ENCODE peak calls at places on chromosomes 16 and 17, in four cellular contexts. G, Z, O and K are unnamed samples.

GRCh38 chr17:59491353-59492090 is 73.9 kb upstream of the DHX40 start:
- DNase-seq in G (no peak), Z (no peak), O (no peak), K (no peak)

GRCh38 chr16:27465483-27465879 is 63.5 kb downstream of the IL21R start:
- DNase-seq in G (no peak), O (peak; percentile 36), Z (no peak), K (no peak)

GRCh38 chr17:16352303-16352837 is 899 bp downstream of the CENPV start:
- DNase-seq in O (peak; percentile 63), Z (no peak), G (peak; percentile 43), K (peak; percentile 25)

GRCh38 chr17:7982666-7983065 is 19.7 kb upstream of the GUCY2D start:
- DNase-seq in G (no peak), O (no peak), Z (no peak), K (no peak)

GRCh38 chr17:80252871-80253270 is 7.8 kb upstream of the RNF213 start:
- DNase-seq in O (peak; percentile 87), Z (no peak), G (no peak), K (no peak)

GRCh38 chr17:62321451-62321850 is 58.9 kb upstream of the EFCAB3 start:
- DNase-seq in Z (no peak), G (no peak), O (no peak), K (no peak)

GRCh38 chr16:4890026-4890425 is 42.7 kb downstream of the UBN1 start:
- DNase-seq in O (no peak), Z (no peak), G (no peak), K (no peak)

GRCh38 chr16:58464047-58464915 is 35.7 kb upstream of the NDRG4 start:
- DNase-seq in O (no peak), Z (no peak), G (peak; percentile 43), K (no peak)

GRCh38 chr16:73216932-73217331 is 169.0 kb upstream of the ZFHX3 start:
- DNase-seq in G (no peak), O (no peak), Z (no peak), K (no peak)

GRCh38 chr16:64892843-64893242 is 229.0 kb downstream of the CDH11 start:
- DNase-seq in G (peak; percentile 13), O (no peak), Z (no peak), K (no peak)

GRCh38 chr17:44522883-44523671 is 19.9 kb upstream of the GPATCH8 start:
- DNase-seq in O (peak; percentile 56), Z (no peak), G (peak; percentile 74), K (peak; percentile 5)

GRCh38 chr16:50711862-50712567 is 18.6 kb downstream of the NOD2 start:
- DNase-seq in O (no peak), Z (peak; percentile 81), G (no peak), K (peak; percentile 75)

GRCh38 chr17:77320501-77321256 is 179.9 kb downstream of the SEC14L1 start:
- DNase-seq in O (peak; percentile 72), G (peak; percentile 85), Z (no peak), K (no peak)

GRCh38 chr16:23013484-23013883 is 135.8 kb downstream of the USP31 start:
- DNase-seq in Z (no peak), G (no peak), O (no peak), K (no peak)

GRCh38 chr17:73387746-73388577 is 76.2 kb upstream of the CDC42EP4 start:
- DNase-seq in Z (no peak), G (no peak), O (no peak), K (no peak)

GRCh38 chr16:85239239-85239638 is 127.0 kb upstream of the CIBAR2 start:
- DNase-seq in G (no peak), O (no peak), Z (no peak), K (no peak)

GRCh38 chr17:22443061-22443460 is 750.7 kb downstream of the KCNJ18 start:
- DNase-seq in O (no peak), Z (no peak), G (no peak), K (no peak)

GRCh38 chr17:12659500-12659899 is 6.2 kb upstream of the MYOCD start:
- DNase-seq in O (no peak), Z (no peak), G (no peak), K (no peak)

GRCh38 chr17:21756856-21757619 is 64.7 kb downstream of the KCNJ18 start:
- DNase-seq in G (no peak), O (no peak), Z (no peak), K (no peak)

GRCh38 chr17:68195667-68196393 is 52.0 kb upstream of the AMZ2 start:
- DNase-seq in Z (no peak), G (no peak), O (no peak), K (no peak)

GRCh38 chr17:36118477-36119353 is 15.1 kb downstream of the CCL4 start:
- DNase-seq in Z (no peak), G (no peak), O (no peak), K (no peak)

GRCh38 chr17:49687878-49688491 is 10.1 kb upstream of the SPOP start:
- DNase-seq in Z (no peak), O (no peak), G (no peak), K (no peak)

GRCh38 chr16:35525979-35526590 is 2066.7 kb downstream of the TP53TG3F start:
- DNase-seq in O (no peak), G (no peak), Z (no peak), K (no peak)